ENCODE peak calls at places on chromosome 5, in nine cellular contexts. One of them, this sample, is unnamed.

GRCh38 chr5:139752506-139753350 is 42.9 kb upstream of the PSD2 start:
- DNase-seq in M059J: peak
- DNase-seq in fibroblast of the aortic adventitia: peak
- DNase-seq in GM04504: no peak
- DNase-seq in kidney glomerular epithelial cell: peak
- DNase-seq in nucleus accumbens: no peak
- DNase-seq in activated CD8-positive, alpha-beta memory T cell treated with anti-CD3 and anti-CD28 coated beads for 48 hours: no peak
- DNase-seq in heart left ventricle: no peak
- DNase-seq in activated T-helper 9 cell treated with anti-CD3 and anti-CD28 coated beads, Interleukin-2, amount 50 U/mL, for 16 hours: no peak
- DNase-seq in this sample: no peak

GRCh38 chr5:79050513-79050912 is 19.0 kb downstream of the DMGDH start:
- DNase-seq in GM04504: no peak
- DNase-seq in kidney glomerular epithelial cell: no peak
- DNase-seq in activated CD8-positive, alpha-beta memory T cell treated with anti-CD3 and anti-CD28 coated beads for 48 hours: no peak
- DNase-seq in heart left ventricle: no peak
- DNase-seq in nucleus accumbens: no peak
- DNase-seq in fibroblast of the aortic adventitia: no peak
- DNase-seq in activated T-helper 9 cell treated with anti-CD3 and anti-CD28 coated beads, Interleukin-2, amount 50 U/mL, for 16 hours: no peak
- DNase-seq in M059J: no peak
- DNase-seq in this sample: no peak

GRCh38 chr5:179840321-179840720 is 18.3 kb downstream of the MRNIP start:
- DNase-seq in GM04504: no peak
- DNase-seq in M059J: no peak
- DNase-seq in activated T-helper 9 cell treated with anti-CD3 and anti-CD28 coated beads, Interleukin-2, amount 50 U/mL, for 16 hours: no peak
- DNase-seq in activated CD8-positive, alpha-beta memory T cell treated with anti-CD3 and anti-CD28 coated beads for 48 hours: no peak
- DNase-seq in nucleus accumbens: no peak
- DNase-seq in fibroblast of the aortic adventitia: peak
- DNase-seq in heart left ventricle: no peak
- DNase-seq in kidney glomerular epithelial cell: no peak
- DNase-seq in this sample: no peak

GRCh38 chr5:35884125-35884788 is 27.6 kb downstream of the IL7R start:
- DNase-seq in kidney glomerular epithelial cell: peak
- DNase-seq in activated CD8-positive, alpha-beta memory T cell treated with anti-CD3 and anti-CD28 coated beads for 48 hours: no peak
- DNase-seq in heart left ventricle: no peak
- DNase-seq in fibroblast of the aortic adventitia: peak
- DNase-seq in nucleus accumbens: no peak
- DNase-seq in M059J: peak
- DNase-seq in activated T-helper 9 cell treated with anti-CD3 and anti-CD28 coated beads, Interleukin-2, amount 50 U/mL, for 16 hours: no peak
- DNase-seq in GM04504: peak
- DNase-seq in this sample: no peak

GRCh38 chr5:41009228-41009627 is 61.9 kb downstream of the MROH2B start:
- DNase-seq in heart left ventricle: peak
- DNase-seq in M059J: peak
- DNase-seq in kidney glomerular epithelial cell: peak
- DNase-seq in activated T-helper 9 cell treated with anti-CD3 and anti-CD28 coated beads, Interleukin-2, amount 50 U/mL, for 16 hours: no peak
- DNase-seq in nucleus accumbens: no peak
- DNase-seq in GM04504: no peak
- DNase-seq in fibroblast of the aortic adventitia: peak
- DNase-seq in activated CD8-positive, alpha-beta memory T cell treated with anti-CD3 and anti-CD28 coated beads for 48 hours: no peak
- DNase-seq in this sample: no peak

GRCh38 chr5:26482817-26483375 is 555.5 kb downstream of the CDH9 start:
- DNase-seq in kidney glomerular epithelial cell: no peak
- DNase-seq in fibroblast of the aortic adventitia: no peak
- DNase-seq in M059J: peak
- DNase-seq in GM04504: no peak
- DNase-seq in activated T-helper 9 cell treated with anti-CD3 and anti-CD28 coated beads, Interleukin-2, amount 50 U/mL, for 16 hours: no peak
- DNase-seq in activated CD8-positive, alpha-beta memory T cell treated with anti-CD3 and anti-CD28 coated beads for 48 hours: no peak
- DNase-seq in nucleus accumbens: peak
- DNase-seq in heart left ventricle: no peak
- DNase-seq in this sample: no peak

GRCh38 chr5:177997319-177997670 is 1.3 kb upstream of the PROP1 start:
- DNase-seq in kidney glomerular epithelial cell: no peak
- DNase-seq in nucleus accumbens: no peak
- DNase-seq in GM04504: no peak
- DNase-seq in activated T-helper 9 cell treated with anti-CD3 and anti-CD28 coated beads, Interleukin-2, amount 50 U/mL, for 16 hours: no peak
- DNase-seq in M059J: peak
- DNase-seq in activated CD8-positive, alpha-beta memory T cell treated with anti-CD3 and anti-CD28 coated beads for 48 hours: no peak
- DNase-seq in fibroblast of the aortic adventitia: peak
- DNase-seq in heart left ventricle: no peak
- DNase-seq in this sample: no peak

GRCh38 chr5:999724-1000123 is 8.9 kb upstream of the NKD2 start:
- DNase-seq in activated CD8-positive, alpha-beta memory T cell treated with anti-CD3 and anti-CD28 coated beads for 48 hours: no peak
- DNase-seq in activated T-helper 9 cell treated with anti-CD3 and anti-CD28 coated beads, Interleukin-2, amount 50 U/mL, for 16 hours: no peak
- DNase-seq in kidney glomerular epithelial cell: no peak
- DNase-seq in M059J: no peak
- DNase-seq in GM04504: no peak
- DNase-seq in nucleus accumbens: no peak
- DNase-seq in fibroblast of the aortic adventitia: no peak
- DNase-seq in heart left ventricle: no peak
- DNase-seq in this sample: peak

GRCh38 chr5:26148569-26149107 is 889.7 kb downstream of the CDH9 start:
- DNase-seq in kidney glomerular epithelial cell: no peak
- DNase-seq in nucleus accumbens: no peak
- DNase-seq in heart left ventricle: no peak
- DNase-seq in fibroblast of the aortic adventitia: no peak
- DNase-seq in activated CD8-positive, alpha-beta memory T cell treated with anti-CD3 and anti-CD28 coated beads for 48 hours: no peak
- DNase-seq in GM04504: no peak
- DNase-seq in M059J: no peak
- DNase-seq in activated T-helper 9 cell treated with anti-CD3 and anti-CD28 coated beads, Interleukin-2, amount 50 U/mL, for 16 hours: no peak
- DNase-seq in this sample: no peak

GRCh38 chr5:23631283-23632045 is 124.1 kb downstream of the PRDM9 start:
- DNase-seq in M059J: no peak
- DNase-seq in nucleus accumbens: no peak
- DNase-seq in heart left ventricle: no peak
- DNase-seq in activated T-helper 9 cell treated with anti-CD3 and anti-CD28 coated beads, Interleukin-2, amount 50 U/mL, for 16 hours: no peak
- DNase-seq in activated CD8-positive, alpha-beta memory T cell treated with anti-CD3 and anti-CD28 coated beads for 48 hours: no peak
- DNase-seq in fibroblast of the aortic adventitia: peak
- DNase-seq in GM04504: no peak
- DNase-seq in kidney glomerular epithelial cell: no peak
- DNase-seq in this sample: no peak

GRCh38 chr5:125698420-125698819 is 724.8 kb upstream of the GRAMD2B start:
- DNase-seq in nucleus accumbens: no peak
- DNase-seq in kidney glomerular epithelial cell: no peak
- DNase-seq in activated T-helper 9 cell treated with anti-CD3 and anti-CD28 coated beads, Interleukin-2, amount 50 U/mL, for 16 hours: no peak
- DNase-seq in fibroblast of the aortic adventitia: no peak
- DNase-seq in GM04504: no peak
- DNase-seq in M059J: no peak
- DNase-seq in heart left ventricle: no peak
- DNase-seq in activated CD8-positive, alpha-beta memory T cell treated with anti-CD3 and anti-CD28 coated beads for 48 hours: no peak
- DNase-seq in this sample: no peak

GRCh38 chr5:95621839-95622629 is 2.1 kb downstream of the GPR150 start:
- DNase-seq in kidney glomerular epithelial cell: no peak
- DNase-seq in M059J: no peak
- DNase-seq in nucleus accumbens: no peak
- DNase-seq in heart left ventricle: no peak
- DNase-seq in GM04504: no peak
- DNase-seq in fibroblast of the aortic adventitia: no peak
- DNase-seq in activated CD8-positive, alpha-beta memory T cell treated with anti-CD3 and anti-CD28 coated beads for 48 hours: no peak
- DNase-seq in activated T-helper 9 cell treated with anti-CD3 and anti-CD28 coated beads, Interleukin-2, amount 50 U/mL, for 16 hours: no peak
- DNase-seq in this sample: no peak

GRCh38 chr5:1396029-1396816 is 49.0 kb downstream of the SLC6A3 start:
- DNase-seq in GM04504: no peak
- DNase-seq in nucleus accumbens: no peak
- DNase-seq in activated T-helper 9 cell treated with anti-CD3 and anti-CD28 coated beads, Interleukin-2, amount 50 U/mL, for 16 hours: no peak
- DNase-seq in activated CD8-positive, alpha-beta memory T cell treated with anti-CD3 and anti-CD28 coated beads for 48 hours: no peak
- DNase-seq in fibroblast of the aortic adventitia: no peak
- DNase-seq in M059J: no peak
- DNase-seq in kidney glomerular epithelial cell: no peak
- DNase-seq in heart left ventricle: no peak
- DNase-seq in this sample: no peak

GRCh38 chr5:172380992-172381643 is 73.2 kb downstream of the SH3PXD2B start:
- DNase-seq in heart left ventricle: peak
- DNase-seq in M059J: no peak
- DNase-seq in kidney glomerular epithelial cell: no peak
- DNase-seq in GM04504: no peak
- DNase-seq in activated CD8-positive, alpha-beta memory T cell treated with anti-CD3 and anti-CD28 coated beads for 48 hours: no peak
- DNase-seq in nucleus accumbens: peak
- DNase-seq in activated T-helper 9 cell treated with anti-CD3 and anti-CD28 coated beads, Interleukin-2, amount 50 U/mL, for 16 hours: no peak
- DNase-seq in fibroblast of the aortic adventitia: peak
- DNase-seq in this sample: no peak

GRCh38 chr5:125785407-125785806 is 637.8 kb upstream of the GRAMD2B start:
- DNase-seq in activated T-helper 9 cell treated with anti-CD3 and anti-CD28 coated beads, Interleukin-2, amount 50 U/mL, for 16 hours: no peak
- DNase-seq in M059J: no peak
- DNase-seq in GM04504: no peak
- DNase-seq in kidney glomerular epithelial cell: no peak
- DNase-seq in nucleus accumbens: no peak
- DNase-seq in fibroblast of the aortic adventitia: no peak
- DNase-seq in activated CD8-positive, alpha-beta memory T cell treated with anti-CD3 and anti-CD28 coated beads for 48 hours: no peak
- DNase-seq in heart left ventricle: no peak
- DNase-seq in this sample: no peak

GRCh38 chr5:174724484-174725260 is at the start of gene MSX2:
- DNase-seq in activated T-helper 9 cell treated with anti-CD3 and anti-CD28 coated beads, Interleukin-2, amount 50 U/mL, for 16 hours: no peak
- DNase-seq in M059J: no peak
- DNase-seq in kidney glomerular epithelial cell: peak
- DNase-seq in activated CD8-positive, alpha-beta memory T cell treated with anti-CD3 and anti-CD28 coated beads for 48 hours: no peak
- DNase-seq in fibroblast of the aortic adventitia: peak
- DNase-seq in heart left ventricle: peak
- DNase-seq in nucleus accumbens: peak
- DNase-seq in GM04504: peak
- DNase-seq in this sample: peak

This sample was measured in type B pancreatic cell.